ENCODE peak calls at places on chromosomes 16 and 17, in eight cellular contexts. One of them, this sample, is unnamed.

GRCh38 chr16:83356266-83356665 is 451.5 kb upstream of the HSBP1 start:
- DNase-seq in astrocyte of the spinal cord: peak; percentile 61
- DNase-seq in lung: no peak
- DNase-seq in body of pancreas: no peak
- DNase-seq in uterus: no peak
- DNase-seq in A549: peak; percentile 47
- DNase-seq in transverse colon: no peak
- DNase-seq in fibroblast of the aortic adventitia: peak; percentile 73
- DNase-seq in this sample: peak; percentile 62

GRCh38 chr16:937723-938122 is 33.1 kb downstream of the LMF1 start:
- DNase-seq in uterus: no peak
- DNase-seq in astrocyte of the spinal cord: no peak
- DNase-seq in transverse colon: no peak
- DNase-seq in fibroblast of the aortic adventitia: no peak
- DNase-seq in A549: no peak
- DNase-seq in lung: no peak
- DNase-seq in body of pancreas: no peak
- DNase-seq in this sample: no peak

GRCh38 chr16:75053791-75054555 is 55.1 kb downstream of the ZNRF1 start:
- DNase-seq in uterus: no peak
- DNase-seq in transverse colon: peak; percentile 94
- DNase-seq in lung: no peak
- DNase-seq in A549: no peak
- DNase-seq in astrocyte of the spinal cord: no peak
- DNase-seq in fibroblast of the aortic adventitia: no peak
- DNase-seq in body of pancreas: peak; percentile 21
- DNase-seq in this sample: no peak

GRCh38 chr17:44672479-44673093 is 16.3 kb downstream of the MEIOC start:
- DNase-seq in astrocyte of the spinal cord: peak; percentile 52
- DNase-seq in A549: peak; percentile 60
- DNase-seq in fibroblast of the aortic adventitia: peak; percentile 55
- DNase-seq in transverse colon: no peak
- DNase-seq in lung: no peak
- DNase-seq in body of pancreas: no peak
- DNase-seq in uterus: no peak
- DNase-seq in this sample: peak; percentile 52

GRCh38 chr17:38592487-38592886 is 13.3 kb downstream of the SRCIN1 start:
- DNase-seq in lung: no peak
- DNase-seq in fibroblast of the aortic adventitia: no peak
- DNase-seq in body of pancreas: no peak
- DNase-seq in A549: no peak
- DNase-seq in uterus: no peak
- DNase-seq in astrocyte of the spinal cord: no peak
- DNase-seq in transverse colon: no peak
- DNase-seq in this sample: no peak

GRCh38 chr17:39080416-39081179 is 70.8 kb downstream of the PLXDC1 start:
- DNase-seq in transverse colon: peak; percentile 18
- DNase-seq in fibroblast of the aortic adventitia: peak; percentile 67
- DNase-seq in astrocyte of the spinal cord: no peak
- DNase-seq in body of pancreas: no peak
- DNase-seq in lung: no peak
- DNase-seq in A549: no peak
- DNase-seq in uterus: peak; percentile 65
- DNase-seq in this sample: peak; percentile 28

GRCh38 chr16:57998484-57998883 is 2.0 kb downstream of the ZNF319 start:
- DNase-seq in astrocyte of the spinal cord: no peak
- DNase-seq in body of pancreas: no peak
- DNase-seq in A549: no peak
- DNase-seq in fibroblast of the aortic adventitia: peak; percentile 45
- DNase-seq in uterus: no peak
- DNase-seq in transverse colon: peak; percentile 57
- DNase-seq in lung: peak; percentile 75
- DNase-seq in this sample: no peak

GRCh38 chr17:79742951-79743476 is 12.3 kb downstream of the ENPP7 start:
- DNase-seq in transverse colon: no peak
- DNase-seq in body of pancreas: no peak
- DNase-seq in uterus: no peak
- DNase-seq in astrocyte of the spinal cord: no peak
- DNase-seq in A549: no peak
- DNase-seq in lung: no peak
- DNase-seq in fibroblast of the aortic adventitia: no peak
- DNase-seq in this sample: no peak

GRCh38 chr17:10295728-10296343 is 77.0 kb downstream of the MYH13 start:
- DNase-seq in transverse colon: peak; percentile 29
- DNase-seq in A549: peak; percentile 69
- DNase-seq in fibroblast of the aortic adventitia: peak; percentile 68
- DNase-seq in lung: peak; percentile 54
- DNase-seq in body of pancreas: peak; percentile 27
- DNase-seq in astrocyte of the spinal cord: peak; percentile 8
- DNase-seq in uterus: peak; percentile 68
- DNase-seq in this sample: no peak

GRCh38 chr17:58338454-58338841 is 9.9 kb upstream of the TSPOAP1 start:
- DNase-seq in body of pancreas: no peak
- DNase-seq in A549: no peak
- DNase-seq in transverse colon: no peak
- DNase-seq in fibroblast of the aortic adventitia: no peak
- DNase-seq in lung: no peak
- DNase-seq in uterus: no peak
- DNase-seq in astrocyte of the spinal cord: no peak
- DNase-seq in this sample: no peak

GRCh38 chr17:6948562-6948961 is 47.3 kb upstream of the ALOX12 start:
- DNase-seq in A549: no peak
- DNase-seq in uterus: no peak
- DNase-seq in body of pancreas: no peak
- DNase-seq in transverse colon: no peak
- DNase-seq in fibroblast of the aortic adventitia: no peak
- DNase-seq in astrocyte of the spinal cord: no peak
- DNase-seq in lung: no peak
- DNase-seq in this sample: no peak

GRCh38 chr17:81514735-81515529 is 2.3 kb upstream of the ACTG1 start:
- DNase-seq in body of pancreas: peak; percentile 78
- DNase-seq in lung: peak; percentile 81
- DNase-seq in A549: peak; percentile 75
- DNase-seq in fibroblast of the aortic adventitia: peak; percentile 74
- DNase-seq in transverse colon: peak; percentile 90
- DNase-seq in uterus: peak; percentile 87
- DNase-seq in astrocyte of the spinal cord: peak; percentile 92
- DNase-seq in this sample: peak; percentile 95

GRCh38 chr17:50631908-50632571 is 2.6 kb upstream of the ABCC3 start:
- DNase-seq in transverse colon: no peak
- DNase-seq in fibroblast of the aortic adventitia: no peak
- DNase-seq in uterus: no peak
- DNase-seq in body of pancreas: no peak
- DNase-seq in astrocyte of the spinal cord: no peak
- DNase-seq in lung: no peak
- DNase-seq in A549: no peak
- DNase-seq in this sample: peak; percentile 22

GRCh38 chr16:11696266-11697012 is 28.2 kb downstream of the SNN start:
- DNase-seq in fibroblast of the aortic adventitia: no peak
- DNase-seq in astrocyte of the spinal cord: no peak
- DNase-seq in body of pancreas: no peak
- DNase-seq in lung: no peak
- DNase-seq in transverse colon: no peak
- DNase-seq in A549: no peak
- DNase-seq in uterus: no peak
- DNase-seq in this sample: no peak

GRCh38 chr16:11699234-11699894 is 31.1 kb downstream of the SNN start:
- DNase-seq in lung: no peak
- DNase-seq in transverse colon: no peak
- DNase-seq in fibroblast of the aortic adventitia: no peak
- DNase-seq in uterus: no peak
- DNase-seq in A549: no peak
- DNase-seq in astrocyte of the spinal cord: no peak
- DNase-seq in body of pancreas: no peak
- DNase-seq in this sample: no peak

GRCh38 chr16:11697319-11697718 is 29.1 kb downstream of the SNN start:
- DNase-seq in lung: no peak
- DNase-seq in transverse colon: no peak
- DNase-seq in uterus: no peak
- DNase-seq in body of pancreas: no peak
- DNase-seq in A549: no peak
- DNase-seq in astrocyte of the spinal cord: no peak
- DNase-seq in fibroblast of the aortic adventitia: no peak
- DNase-seq in this sample: no peak

GRCh38 chr16:11700264-11701029 is 32.2 kb downstream of the SNN start:
- DNase-seq in fibroblast of the aortic adventitia: no peak
- DNase-seq in body of pancreas: no peak
- DNase-seq in transverse colon: no peak
- DNase-seq in uterus: no peak
- DNase-seq in A549: no peak
- DNase-seq in lung: no peak
- DNase-seq in astrocyte of the spinal cord: no peak
- DNase-seq in this sample: no peak

DNA sequence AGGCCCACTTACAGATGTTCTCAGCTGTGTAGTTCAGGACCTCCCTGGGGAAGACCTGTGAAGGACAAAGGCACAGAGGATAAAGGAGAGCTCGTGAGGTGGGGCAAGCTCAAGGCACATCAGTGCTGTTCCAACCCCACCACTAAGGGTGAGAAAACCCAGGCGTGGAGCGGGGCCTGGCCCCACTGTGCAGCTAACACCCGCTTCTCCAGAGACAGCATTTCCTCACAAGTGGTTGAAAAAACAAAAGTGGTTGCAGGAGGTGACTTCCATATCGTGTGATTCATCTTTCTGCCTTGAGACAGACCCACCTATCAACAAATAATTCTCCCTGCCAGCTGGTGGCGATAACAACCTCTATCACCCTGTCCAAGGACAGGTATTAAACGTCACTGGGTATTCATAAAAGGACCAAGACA is 30.0 kb downstream of the SNN start:
- DNase-seq in transverse colon: no peak
- DNase-seq in body of pancreas: no peak
- DNase-seq in astrocyte of the spinal cord: peak; percentile 26
- DNase-seq in fibroblast of the aortic adventitia: no peak
- DNase-seq in uterus: no peak
- DNase-seq in A549: no peak
- DNase-seq in lung: no peak
- DNase-seq in this sample: no peak
- TF ChIP-seq CTCF in transverse colon: no peak
- TF ChIP-seq CTCF in body of pancreas: no peak
- TF ChIP-seq CTCF in astrocyte of the spinal cord: peak; percentile 14
- TF ChIP-seq CTCF in fibroblast of the aortic adventitia: no peak
- TF ChIP-seq CTCF in uterus: no peak
- TF ChIP-seq CTCF in A549: peak; percentile 18
- TF ChIP-seq CTCF in lung: no peak
- TF ChIP-seq CTCF in this sample: no peak

DNA sequence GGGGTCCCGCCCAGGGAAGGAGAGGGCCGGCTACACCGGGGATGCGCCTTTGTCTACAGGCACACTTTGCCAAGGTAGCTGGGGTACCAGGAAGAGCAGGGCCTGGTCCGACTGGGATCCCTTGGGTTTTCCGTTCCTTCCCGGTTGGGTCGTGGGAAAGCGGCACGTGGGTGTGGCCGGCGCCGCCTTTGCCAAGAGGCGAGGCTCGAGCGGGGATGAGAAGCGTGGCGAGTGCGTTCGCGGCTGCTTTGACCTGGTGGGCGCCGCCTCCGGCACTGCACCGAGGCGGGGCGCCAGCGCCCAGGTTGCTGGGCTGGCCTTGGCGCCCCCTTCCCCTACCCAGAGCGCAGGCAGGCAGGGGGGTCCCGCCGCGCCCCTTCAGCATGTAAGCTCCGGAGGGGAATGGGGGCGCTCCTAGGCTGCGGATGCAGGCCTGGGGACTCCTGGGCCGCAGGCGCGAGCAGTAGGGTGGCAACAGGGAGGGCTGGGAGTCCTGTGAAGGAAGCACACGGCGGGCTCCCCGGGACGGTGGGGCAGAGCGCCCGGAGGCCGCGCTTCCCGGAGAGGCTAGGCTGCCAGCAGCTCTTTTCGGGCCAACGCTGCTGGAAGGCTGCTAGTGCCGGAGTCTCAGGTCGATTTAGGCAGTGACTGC is 2.0 kb downstream of the HAS3 start:
- DNase-seq in lung: peak; percentile 51
- DNase-seq in A549: no peak
- DNase-seq in transverse colon: peak; percentile 72
- DNase-seq in body of pancreas: peak; percentile 45
- DNase-seq in uterus: no peak
- DNase-seq in fibroblast of the aortic adventitia: peak; percentile 19
- DNase-seq in astrocyte of the spinal cord: no peak
- DNase-seq in this sample: peak; percentile 59
- H3K4me3 ChIP-seq in lung: peak overlapping the region; percentile 44
- H3K4me3 ChIP-seq in A549: peak overlapping the region; percentile 91
- H3K4me3 ChIP-seq in transverse colon: no peak overlapping the region
- H3K4me3 ChIP-seq in body of pancreas: no peak overlapping the region
- H3K4me3 ChIP-seq in uterus: peak overlapping the region; percentile 33
- H3K4me3 ChIP-seq in fibroblast of the aortic adventitia: peak overlapping the region; percentile 66
- H3K4me3 ChIP-seq in astrocyte of the spinal cord: peak overlapping the region; percentile 46
- H3K4me3 ChIP-seq in this sample: no peak overlapping the region

DNA sequence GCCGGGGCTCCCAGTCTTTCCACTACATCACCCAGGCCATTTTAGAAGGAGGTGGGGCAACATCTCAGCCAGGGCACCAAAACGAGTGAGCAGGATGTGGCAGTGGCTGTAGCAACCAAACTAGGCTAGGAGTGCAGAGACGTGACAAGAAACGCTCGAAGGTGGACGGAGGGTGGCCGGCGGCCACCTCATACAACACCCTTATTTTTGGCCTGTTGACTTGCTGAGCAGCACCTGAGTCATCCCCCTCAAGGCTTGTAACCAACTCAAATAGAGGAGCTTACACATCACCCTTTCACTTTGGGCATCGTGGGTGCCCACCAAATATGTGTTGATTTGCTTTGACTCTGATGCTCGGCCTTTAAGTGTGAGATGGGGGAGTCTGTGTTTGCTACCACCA is 23.7 kb upstream of the SOX9 start:
- DNase-seq in fibroblast of the aortic adventitia: no peak
- DNase-seq in uterus: no peak
- DNase-seq in body of pancreas: no peak
- DNase-seq in A549: no peak
- DNase-seq in lung: no peak
- DNase-seq in transverse colon: no peak
- DNase-seq in astrocyte of the spinal cord: no peak
- DNase-seq in this sample: no peak
- TF ChIP-seq CTCF in fibroblast of the aortic adventitia: no peak
- TF ChIP-seq CTCF in uterus: no peak
- TF ChIP-seq CTCF in body of pancreas: no peak
- TF ChIP-seq CTCF in A549: no peak
- TF ChIP-seq CTCF in lung: no peak
- TF ChIP-seq CTCF in transverse colon: no peak
- TF ChIP-seq CTCF in astrocyte of the spinal cord: no peak
- TF ChIP-seq CTCF in this sample: no peak

DNA sequence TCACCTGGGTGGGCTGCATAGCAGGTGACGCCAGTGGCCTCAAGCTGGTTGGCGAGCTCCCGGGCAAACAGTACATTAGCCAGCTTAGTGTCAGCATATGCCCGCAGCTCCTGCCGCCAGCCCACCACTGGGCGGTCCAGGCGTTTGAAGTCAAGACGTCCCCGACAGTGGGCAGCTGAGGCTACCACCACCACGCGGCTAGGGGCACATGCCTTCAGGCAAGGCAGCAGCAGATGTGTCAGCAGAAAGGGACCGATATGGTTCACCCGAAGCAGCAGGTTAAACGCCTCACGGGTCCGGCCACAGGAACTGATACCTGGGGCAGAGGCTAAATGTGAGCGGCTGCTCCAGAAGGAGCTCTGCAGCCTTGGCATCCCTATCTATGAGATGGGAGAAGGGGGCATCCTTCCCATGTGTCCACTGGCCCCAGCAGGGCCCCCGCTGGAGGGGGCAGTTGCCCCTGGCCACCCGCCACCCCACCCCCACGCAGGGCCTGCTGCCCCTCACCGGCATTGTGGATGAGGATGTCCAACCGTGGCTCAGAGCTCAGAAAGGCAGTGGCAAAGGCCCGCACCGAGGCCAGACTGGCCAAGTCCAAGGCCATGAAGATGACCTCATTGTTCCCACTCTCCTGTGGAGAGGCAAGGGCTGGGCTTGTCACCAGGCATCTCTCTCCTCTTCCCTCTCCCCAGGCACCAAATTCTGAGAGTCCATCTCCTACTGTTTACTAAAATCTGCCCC is 1.7 kb downstream of the DHRS13 start:
- DNase-seq in uterus: no peak
- DNase-seq in fibroblast of the aortic adventitia: no peak
- DNase-seq in transverse colon: no peak
- DNase-seq in lung: no peak
- DNase-seq in body of pancreas: no peak
- DNase-seq in astrocyte of the spinal cord: no peak
- DNase-seq in A549: no peak
- DNase-seq in this sample: no peak
- H3K4me3 ChIP-seq in uterus: no peak overlapping the region
- H3K4me3 ChIP-seq in fibroblast of the aortic adventitia: no peak overlapping the region
- H3K4me3 ChIP-seq in transverse colon: no peak overlapping the region
- H3K4me3 ChIP-seq in lung: no peak overlapping the region
- H3K4me3 ChIP-seq in body of pancreas: no peak overlapping the region
- H3K4me3 ChIP-seq in astrocyte of the spinal cord: no peak overlapping the region
- H3K4me3 ChIP-seq in A549: no peak overlapping the region
- H3K4me3 ChIP-seq in this sample: no peak overlapping the region

This sample was measured in foreskin fibroblast.